ENCODE peak calls at places on chromosomes 12 and 14, in five cellular contexts. E is astrocyte; S is stimulated activated CD4-positive, alpha-beta T cell treated with anti-CD3 and anti-CD28 coated beads, Interleukin-4, amount 100 ng/mL, for 4 hours; N is HL-60; D is pancreas. W is an unnamed sample.

GRCh38 chr12:63862187-63863107 is 17.9 kb downstream of the SRGAP1 start:
- DNase-seq in N (no peak), S (no peak), E (peak), D (peak), W (no peak)

GRCh38 chr12:19683178-19683927 is 244.1 kb downstream of the AEBP2 start:
- DNase-seq in S (no peak), E (peak), D (no peak), N (no peak), W (no peak)

GRCh38 chr12:91274886-91275285 is 92.3 kb upstream of the DCN start:
- DNase-seq in E (peak), D (peak), N (no peak), S (no peak), W (no peak)

GRCh38 chr12:47739959-47740358 is 14.7 kb upstream of the ENDOU start:
- DNase-seq in N (no peak), E (no peak), S (no peak), D (no peak), W (no peak)

GRCh38 chr14:99432491-99432890 is 48.2 kb downstream of the SETD3 start:
- DNase-seq in D (no peak), E (no peak), N (no peak), S (no peak), W (no peak)

GRCh38 chr12:104632724-104633181 is 176.0 kb downstream of the CHST11 start:
- DNase-seq in E (peak), N (no peak), D (no peak), S (no peak), W (no peak)

GRCh38 chr14:104421401-104421821 is 158.2 kb upstream of the C14orf180 start:
- DNase-seq in S (no peak), E (no peak), D (no peak), N (no peak), W (no peak)

GRCh38 chr12:44184499-44185206 is 348.8 kb downstream of the TMEM117 start:
- DNase-seq in S (no peak), E (no peak), D (no peak), N (no peak), W (peak)

GRCh38 chr14:22478247-22478646 is 110.8 kb downstream of the DAD1 start:
- DNase-seq in N (no peak), E (no peak), D (no peak), S (no peak), W (no peak)

GRCh38 chr12:68807576-68808387 is at the start of gene MDM2:
- DNase-seq in E (peak), D (peak), N (peak), S (peak), W (peak)

GRCh38 chr12:74689071-74689655 is 151.5 kb downstream of the ATXN7L3B start:
- DNase-seq in E (peak), D (no peak), N (no peak), S (no peak), W (peak)

GRCh38 chr14:70654609-70655008 is 12.9 kb downstream of the TTC9 start:
- DNase-seq in S (no peak), D (no peak), N (no peak), E (no peak), W (no peak)

GRCh38 chr14:75452900-75453816 is 25.3 kb downstream of the JDP2 start:
- DNase-seq in E (peak), S (no peak), N (no peak), D (no peak), W (no peak)

GRCh38 chr12:94287245-94287628 is 138.9 kb downstream of the PLXNC1 start:
- DNase-seq in N (no peak), D (no peak), E (no peak), S (no peak), W (no peak)

GRCh38 chr14:103347091-103347815 is 13.2 kb downstream of the EIF5 start:
- DNase-seq in E (no peak), N (no peak), S (no peak), D (no peak), W (no peak)

GRCh38 chr12:20527396-20528154 is 159.2 kb downstream of the PDE3A start:
- DNase-seq in E (peak), D (no peak), N (no peak), S (no peak), W (no peak)

GRCh38 chr14:34161351-34162169 is 210.7 kb upstream of the EGLN3 start:
- DNase-seq in N (no peak), E (peak), S (no peak), D (no peak), W (no peak)

GRCh38 chr12:30599631-30600030 is 96.0 kb downstream of the IPO8 start:
- DNase-seq in E (no peak), N (no peak), D (no peak), S (no peak), W (no peak)

GRCh38 chr14:93538411-93538810 is 107.7 kb downstream of the UNC79 start:
- DNase-seq in N (no peak), E (no peak), D (no peak), S (no peak), W (no peak)

GRCh38 chr12:26402648-26403047 is 207.3 kb downstream of the SSPN start:
- DNase-seq in E (peak), S (no peak), D (peak), N (no peak), W (peak)